ENCODE peak calls at places on chromosomes 7 and 10, in ten cellular contexts. E is cardiac fibroblast, S is WTC11, B is WERI-Rb-1, M is HL-60, D is body of pancreas, R is heart left ventricle, P is prostate gland, X is kidney, A is RWPE1. J is an unnamed sample.

GRCh38 chr7:70435634-70436033 is 696.3 kb upstream of the GALNT17 start:
- DNase-seq in M (no peak), P (no peak), B (no peak), E (no peak), R (no peak), A (no peak), X (no peak), D (no peak), S (no peak), J (no peak)

GRCh38 chr7:140645166-140645565 is 4.6 kb upstream of the DENND2A start:
- DNase-seq in D (no peak), P (no peak), E (no peak), X (no peak), M (no peak), B (peak), R (no peak), A (no peak), S (peak), J (no peak)

GRCh38 chr7:127954371-127954770 is 76.9 kb downstream of the LRRC4 start:
- DNase-seq in R (no peak), B (no peak), X (no peak), A (no peak), P (no peak), S (no peak), E (no peak), M (no peak), D (no peak), J (no peak)

GRCh38 chr7:2972531-2973161 is 71.0 kb downstream of the CARD11 start:
- DNase-seq in S (no peak), R (no peak), X (peak), P (no peak), A (no peak), E (no peak), B (no peak), D (no peak), M (no peak), J (no peak)

GRCh38 chr7:113796557-113796956 is 122.3 kb downstream of the PPP1R3A start:
- DNase-seq in E (peak), D (no peak), R (no peak), X (no peak), B (no peak), M (peak), A (peak), S (no peak), P (no peak), J (no peak)

GRCh38 chr10:48357631-48358030 is 51.2 kb downstream of the MAPK8 start:
- DNase-seq in B (no peak), A (no peak), R (no peak), M (no peak), E (no peak), D (no peak), S (no peak), P (no peak), X (no peak), J (no peak)

GRCh38 chr7:35878356-35878755 is 77.5 kb downstream of the SEPTIN7 start:
- DNase-seq in D (no peak), R (no peak), S (no peak), A (no peak), M (no peak), P (no peak), B (no peak), E (no peak), X (no peak), J (no peak)

GRCh38 chr10:102629661-102630614 is 14.3 kb upstream of the TRIM8 start:
- DNase-seq in X (peak), M (no peak), E (peak), R (no peak), A (peak), B (peak), S (peak), P (no peak), D (no peak), J (peak)

GRCh38 chr7:117313582-117313981 is 9.3 kb downstream of the WNT2 start:
- DNase-seq in A (no peak), M (no peak), X (no peak), R (no peak), P (no peak), E (no peak), B (no peak), S (no peak), D (no peak), J (no peak)

GRCh38 chr7:117308891-117309290 is 14.0 kb downstream of the WNT2 start:
- DNase-seq in D (no peak), M (no peak), B (no peak), E (no peak), R (no peak), P (no peak), S (no peak), A (no peak), X (no peak), J (no peak)

DNA sequence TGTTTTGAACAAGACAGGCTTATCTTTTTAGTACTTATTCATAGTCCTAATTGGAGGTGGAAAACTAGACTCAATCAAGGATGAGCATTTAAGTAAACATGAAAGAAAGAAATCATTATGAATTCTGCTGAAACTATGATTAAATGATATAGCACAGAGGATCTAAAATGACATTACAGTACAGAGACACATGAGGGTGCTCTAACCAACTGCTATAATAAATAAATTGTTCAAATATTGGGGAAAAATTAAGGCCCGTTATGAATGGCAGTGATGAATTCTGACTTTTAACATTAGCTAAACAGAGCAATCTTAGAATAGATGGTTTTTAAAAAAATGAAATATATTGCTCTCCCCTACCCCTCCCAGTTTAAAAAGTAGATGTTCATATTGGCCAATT is 10.3 kb downstream of the WNT2 start:
- DNase-seq in B (no peak), R (no peak), D (no peak), M (no peak), P (no peak), A (no peak), X (no peak), E (no peak), S (no peak), J (no peak)
- TF ChIP-seq CTCF in B (no peak), R (no peak), D (peak), M (no peak), P (no peak), A (no peak), X (no peak), E (peak), S (no peak), J (no peak)

GRCh38 chr10:28410420-28411135 is 107.7 kb upstream of the MPP7 start:
- DNase-seq in X (no peak), M (no peak), B (no peak), E (peak), S (no peak), P (no peak), R (no peak), D (no peak), A (no peak), J (no peak)
- TF ChIP-seq CTCF in X (no peak), M (no peak), B (no peak), E (peak), S (no peak), P (no peak), R (no peak), D (no peak), A (no peak), J (no peak)

GRCh38 chr10:38146579-38147333 is 52.6 kb downstream of the ZNF37A start:
- DNase-seq in E (no peak), P (no peak), A (no peak), R (no peak), M (no peak), X (no peak), B (no peak), D (no peak), S (no peak), J (no peak)
- TF ChIP-seq CTCF in E (no peak), P (no peak), A (no peak), R (no peak), M (no peak), X (no peak), B (no peak), D (no peak), S (no peak), J (no peak)

GRCh38 chr10:95759233-95759826 is 3.4 kb downstream of the ENTPD1 start:
- DNase-seq in P (no peak), D (no peak), E (no peak), R (no peak), B (no peak), S (no peak), M (no peak), A (no peak), X (no peak), J (no peak)

GRCh38 chr10:95755511-95756004 is 405 bp upstream of the ENTPD1 start:
- DNase-seq in B (no peak), X (peak), D (peak), P (no peak), M (peak), A (no peak), E (no peak), S (peak), R (peak), J (no peak)

GRCh38 chr10:95756796-95757657 is 1.1 kb downstream of the ENTPD1 start:
- DNase-seq in P (no peak), D (no peak), S (no peak), M (no peak), E (no peak), B (no peak), A (no peak), X (no peak), R (no peak), J (no peak)

GRCh38 chr10:95758351-95759025 is 2.5 kb downstream of the ENTPD1 start:
- DNase-seq in A (no peak), B (no peak), S (no peak), X (no peak), M (no peak), P (no peak), R (no peak), D (no peak), E (no peak), J (no peak)

DNA sequence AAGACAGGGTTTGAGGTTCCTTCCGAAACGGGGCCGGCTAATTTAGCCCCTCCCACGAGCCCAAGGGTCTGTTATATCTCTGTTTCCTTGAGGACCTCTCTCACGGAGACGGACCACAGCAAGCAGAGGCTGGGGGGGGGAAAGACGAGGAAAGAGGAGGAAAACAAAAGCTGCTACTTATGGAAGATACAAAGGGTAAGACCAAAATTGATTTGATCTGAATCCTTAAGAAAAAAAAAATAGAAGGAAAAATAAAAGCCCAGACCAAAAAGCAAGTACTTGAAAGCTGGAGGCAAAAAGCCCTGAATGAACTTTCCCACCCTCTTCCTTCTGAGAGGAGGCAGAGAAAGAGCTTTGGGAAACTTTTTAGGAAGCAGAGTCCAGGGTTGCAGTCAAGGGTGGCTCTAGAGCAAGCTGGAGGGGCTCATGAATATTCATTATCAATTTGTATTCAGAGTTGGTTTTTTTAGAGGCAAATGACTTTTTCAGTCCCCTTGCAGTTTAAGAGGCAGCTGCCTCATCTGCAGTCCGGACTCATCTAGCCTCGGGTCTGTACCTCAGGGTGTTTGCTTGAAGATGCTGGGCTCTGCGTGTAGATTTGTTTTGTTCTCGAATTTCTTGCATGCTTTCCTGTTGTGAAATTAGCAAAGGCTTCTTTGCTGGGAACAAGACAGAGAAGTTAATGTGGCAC is at the start of gene ENTPD1:
- DNase-seq in R (no peak), D (peak), X (peak), A (no peak), B (no peak), P (no peak), M (peak), S (peak), E (peak), J (no peak)
- TF ChIP-seq CTCF in R (no peak), D (no peak), X (no peak), A (no peak), B (no peak), P (no peak), M (no peak), S (no peak), E (no peak), J (no peak)

DNA sequence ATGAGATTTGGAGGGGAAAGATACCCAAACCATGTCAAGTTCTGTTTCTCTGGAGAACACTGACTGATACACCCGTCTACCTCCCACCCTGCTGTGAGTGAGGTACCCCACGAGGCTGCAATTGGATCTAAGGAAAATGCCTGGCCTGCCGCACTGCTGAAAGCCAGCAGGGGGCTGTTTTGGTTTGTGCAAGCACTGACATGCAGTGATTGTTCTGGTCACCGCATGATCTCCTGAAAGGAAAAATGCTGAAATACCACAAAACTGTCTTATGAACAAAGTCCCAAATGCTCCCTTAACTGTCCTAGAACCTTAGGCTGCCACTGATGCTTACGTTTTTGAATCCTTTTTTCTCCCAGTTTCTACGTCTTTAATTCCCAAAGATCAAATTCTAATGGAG is 132.7 kb downstream of the JCAD start:
- DNase-seq in E (peak), S (peak), R (no peak), X (no peak), M (no peak), B (peak), A (peak), P (no peak), D (no peak), J (peak)
- TF ChIP-seq CTCF in E (peak), S (no peak), R (no peak), X (peak), M (no peak), B (peak), A (peak), P (no peak), D (peak), J (peak)

DNA sequence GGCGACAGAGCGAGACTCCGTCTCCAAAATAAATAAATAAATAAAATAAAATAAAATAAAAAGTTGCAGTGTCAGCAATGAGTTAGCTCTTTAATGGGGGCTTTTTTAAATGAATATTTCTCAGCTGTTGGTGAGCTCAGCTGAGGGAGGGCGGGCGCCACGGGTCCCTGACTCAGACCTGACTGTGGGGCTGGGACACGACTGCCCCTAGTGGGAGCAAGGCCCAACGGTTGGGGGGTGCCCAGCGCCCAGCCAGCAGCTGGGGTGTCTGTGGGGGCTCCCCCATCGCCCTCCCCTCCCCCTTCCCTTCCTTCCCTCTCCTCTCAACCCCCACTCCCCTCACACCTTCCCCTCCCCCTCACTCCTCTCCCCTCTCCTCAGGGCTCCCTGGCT is 46.6 kb downstream of the PWWP2B start:
- DNase-seq in S (no peak), M (no peak), D (no peak), R (no peak), B (peak), E (peak), X (peak), A (no peak), P (no peak), J (no peak)
- TF ChIP-seq CTCF in S (no peak), M (peak), D (peak), R (peak), B (peak), E (peak), X (no peak), A (peak), P (no peak), J (no peak)

DNA sequence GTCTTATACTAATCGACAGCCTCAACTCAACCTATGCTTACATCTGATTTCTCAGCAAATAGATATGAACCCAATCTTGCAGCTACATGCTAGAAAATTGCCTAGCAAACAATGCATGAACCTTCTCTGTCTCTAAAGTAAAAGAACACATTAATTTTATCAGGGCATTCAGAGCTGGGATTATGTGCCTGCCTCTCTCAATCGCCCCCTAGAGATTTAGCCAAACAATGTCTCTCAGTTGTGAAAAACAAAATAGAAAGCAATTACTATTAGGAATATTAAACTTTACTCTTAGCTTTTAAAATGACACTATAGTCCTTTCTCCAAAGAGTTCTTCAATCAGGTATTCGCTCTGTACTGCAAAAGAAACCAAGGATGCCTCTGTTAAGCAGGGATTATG is 737.1 kb downstream of the PARD3 start:
- DNase-seq in E (peak), B (no peak), X (no peak), D (no peak), R (no peak), M (no peak), S (no peak), A (no peak), P (no peak), J (no peak)
- TF ChIP-seq CTCF in E (peak), B (no peak), X (no peak), D (no peak), R (no peak), M (no peak), S (no peak), A (no peak), P (no peak), J (no peak)

DNA sequence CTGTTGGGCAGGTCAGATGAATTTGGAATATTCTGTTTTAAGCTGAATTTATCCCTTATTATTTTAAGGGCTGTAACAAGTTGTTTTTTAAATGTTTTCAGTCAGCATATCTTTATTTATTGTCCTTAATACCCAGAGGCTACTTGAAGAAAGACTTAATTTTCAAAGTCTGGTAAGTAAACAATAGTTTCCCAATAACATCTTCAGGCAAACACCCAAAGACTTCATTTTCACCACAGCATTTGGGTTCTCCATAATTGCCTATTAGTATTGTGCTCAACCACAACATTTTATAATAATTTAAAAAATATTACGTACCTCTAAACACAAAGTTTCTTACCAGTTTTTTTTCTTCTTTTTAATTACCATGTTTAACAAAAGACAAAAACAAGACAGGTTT is 60.0 kb upstream of the MKLN1 start:
- DNase-seq in M (no peak), E (no peak), A (no peak), S (no peak), B (no peak), X (no peak), D (no peak), P (no peak), R (no peak), J (no peak)
- TF ChIP-seq CTCF in M (no peak), E (no peak), A (no peak), S (no peak), B (no peak), X (no peak), D (no peak), P (no peak), R (no peak), J (no peak)